ENCODE peak calls at places on chromosomes 1 and 21, in ten cellular contexts. K is GM12892; G is stromal cell of bone marrow; I is Daoy; A is CD8-positive, alpha-beta memory T cell; Q is left cardiac atrium; S is A549; E is stimulated activated CD8-positive, alpha-beta memory T cell treated with anti-CD3 and anti-CD28 coated beads, Interleukin-4, amount 100 ng/mL, for 4 hours; U is left ventricle myocardium superior; P is fibroblast of lung. O is an unnamed sample.

GRCh38 chr1:17405898-17406759 is 33.3 kb downstream of the RCC2 start:
- DNase-seq in S (peak; percentile 70), G (peak; percentile 25), A (peak; percentile 54), U (peak; percentile 71), K (peak; percentile 83), E (no peak), I (peak; percentile 71), Q (peak; percentile 60), P (peak; percentile 42), O (peak; percentile 24)

GRCh38 chr1:27940297-27940696 is 5.5 kb downstream of the SMPDL3B start:
- DNase-seq in U (peak; percentile 64), P (peak; percentile 10), A (peak; percentile 79), K (peak; percentile 50), G (no peak), Q (no peak), E (peak; percentile 45), S (peak; percentile 22), I (no peak), O (no peak)

GRCh38 chr21:28138272-28138671 is 854.4 kb downstream of the LTN1 start:
- DNase-seq in G (no peak), E (no peak), A (no peak), Q (no peak), I (no peak), K (no peak), P (peak; percentile 10), S (no peak), U (no peak), O (no peak)

GRCh38 chr1:223479718-223480425 is 86.7 kb downstream of the CCDC185 start:
- DNase-seq in K (no peak), U (no peak), I (peak; percentile 72), S (no peak), A (no peak), Q (no peak), E (no peak), P (peak; percentile 22), G (no peak), O (no peak)

GRCh38 chr1:78408830-78409229 is 81.9 kb upstream of the PTGFR start:
- DNase-seq in K (no peak), G (peak; percentile 87), E (no peak), P (peak; percentile 25), S (no peak), U (peak; percentile 22), A (no peak), I (peak; percentile 19), Q (no peak), O (peak; percentile 63)

GRCh38 chr1:43392702-43393101 is 3.0 kb downstream of the SZT2 start:
- DNase-seq in K (no peak), P (no peak), I (no peak), E (no peak), Q (no peak), U (no peak), G (no peak), A (no peak), S (no peak), O (no peak)

GRCh38 chr1:117754061-117754969 is 148.5 kb downstream of the TENT5C start:
- DNase-seq in U (peak; percentile 46), E (no peak), G (no peak), K (no peak), S (peak; percentile 58), I (peak; percentile 76), P (peak; percentile 59), Q (peak; percentile 43), A (peak; percentile 61), O (peak; percentile 47)

GRCh38 chr21:28822882-28823335 is 169.8 kb downstream of the LTN1 start:
- DNase-seq in A (no peak), G (peak; percentile 21), P (peak; percentile 28), I (no peak), S (no peak), K (no peak), E (no peak), Q (no peak), U (no peak), O (peak; percentile 85)

GRCh38 chr1:48978413-48978812 is 201.7 kb upstream of the BEND5 start:
- DNase-seq in I (no peak), A (no peak), Q (no peak), S (no peak), P (no peak), K (no peak), G (no peak), U (no peak), E (no peak), O (no peak)

GRCh38 chr1:182601416-182601786 is 2.8 kb downstream of the RGS16 start:
- DNase-seq in K (peak; percentile 54), Q (peak; percentile 55), S (peak; percentile 71), U (peak; percentile 58), A (peak; percentile 73), P (peak; percentile 66), I (peak; percentile 80), G (no peak), E (no peak), O (peak; percentile 75)

GRCh38 chr1:81803423-81804103 is 2.8 kb downstream of the ADGRL2 start:
- DNase-seq in Q (no peak), I (peak; percentile 44), A (no peak), G (no peak), S (no peak), P (peak; percentile 25), K (no peak), E (no peak), U (no peak), O (no peak)

GRCh38 chr1:246302251-246302625 is 204.8 kb downstream of the SMYD3 start:
- DNase-seq in P (peak; percentile 25), E (no peak), S (no peak), I (no peak), Q (no peak), U (no peak), K (no peak), A (no peak), G (no peak), O (no peak)

GRCh38 chr1:94783342-94784264 is 36.6 kb upstream of the SLC44A3 start:
- DNase-seq in I (peak; percentile 98), Q (peak; percentile 79), E (no peak), U (peak; percentile 81), K (no peak), P (peak; percentile 99), G (peak; percentile 91), S (no peak), A (no peak), O (peak; percentile 80)

GRCh38 chr1:109312978-109313775 is 6.4 kb upstream of the MYBPHL start:
- DNase-seq in U (no peak), E (no peak), G (no peak), P (no peak), Q (peak; percentile 34), K (no peak), S (no peak), I (no peak), A (no peak), O (no peak)

GRCh38 chr21:28633803-28634572 is 358.7 kb downstream of the LTN1 start:
- DNase-seq in I (peak; percentile 48), Q (peak; percentile 81), U (peak; percentile 52), A (no peak), P (peak; percentile 93), K (no peak), E (no peak), G (peak; percentile 87), S (no peak), O (no peak)

GRCh38 chr1:167666416-167666815 is 36.4 kb downstream of the RCSD1 start:
- DNase-seq in I (peak; percentile 84), S (no peak), E (no peak), G (peak; percentile 72), A (no peak), Q (peak; percentile 45), P (peak; percentile 50), K (no peak), U (no peak), O (peak; percentile 9)

GRCh38 chr1:7690076-7690475 is 81.0 kb upstream of the VAMP3 start:
- DNase-seq in I (no peak), G (no peak), K (no peak), Q (no peak), P (no peak), S (no peak), A (no peak), U (no peak), E (no peak), O (no peak)

GRCh38 chr1:84721152-84721551 is 30.9 kb upstream of the SSX2IP start:
- DNase-seq in I (peak; percentile 26), Q (no peak), K (no peak), G (peak; percentile 37), E (no peak), S (no peak), P (peak; percentile 92), U (no peak), A (no peak), O (no peak)

GRCh38 chr1:9121891-9122409 is 7.0 kb downstream of the GPR157 start:
- DNase-seq in I (no peak), U (peak; percentile 27), P (no peak), G (no peak), K (no peak), Q (no peak), S (no peak), A (peak; percentile 62), E (no peak), O (no peak)

GRCh38 chr1:29502225-29502755 is 266.0 kb downstream of the PTPRU start:
- DNase-seq in Q (no peak), P (no peak), A (peak; percentile 37), E (no peak), S (no peak), G (no peak), U (no peak), K (no peak), I (no peak), O (no peak)

GRCh38 chr1:150973258-150973825 is 1.3 kb downstream of the CERS2 start:
- DNase-seq in P (peak; percentile 39), G (no peak), A (peak; percentile 51), E (no peak), U (no peak), Q (peak; percentile 40), I (peak; percentile 35), S (no peak), K (no peak), O (no peak)

GRCh38 chr1:98557808-98558390 is 103.6 kb upstream of the SNX7 start:
- DNase-seq in U (no peak), S (no peak), Q (no peak), E (no peak), P (peak; percentile 33), I (no peak), A (no peak), K (no peak), G (no peak), O (no peak)

GRCh38 chr1:233211595-233211994 is 83.9 kb downstream of the PCNX2 start:
- DNase-seq in U (no peak), G (no peak), Q (no peak), P (peak; percentile 26), S (no peak), I (no peak), E (no peak), K (no peak), A (no peak), O (no peak)

GRCh38 chr1:53086504-53087070 is 24.6 kb downstream of the PODN start:
- DNase-seq in S (no peak), K (no peak), U (no peak), E (no peak), P (no peak), A (no peak), Q (no peak), I (no peak), G (no peak), O (no peak)

GRCh38 chr1:153570874-153571273 is 5.2 kb upstream of the S100A2 start:
- DNase-seq in P (no peak), E (no peak), K (no peak), I (no peak), G (no peak), Q (no peak), S (no peak), U (no peak), A (no peak), O (no peak)

O was measured in fibroblast of the conjunctiva.